ENCODE peak calls at places on chromosomes 12 and 14, in four cellular contexts. One of them, this sample, is unnamed.

GRCh38 chr14:65631040-65631439 is 218.5 kb downstream of the FUT8 start:
- DNase-seq in activated CD4-positive, alpha-beta T cell treated with anti-CD3 and anti-CD28 coated beads, Interleukin-2, amount 50 U/mL, for 24 hours: no peak
- DNase-seq in neural crest cell: no peak
- DNase-seq in aorta: no peak
- DNase-seq in this sample: no peak

GRCh38 chr12:16603265-16603915 is 2.6 kb downstream of the LMO3 start:
- DNase-seq in activated CD4-positive, alpha-beta T cell treated with anti-CD3 and anti-CD28 coated beads, Interleukin-2, amount 50 U/mL, for 24 hours: no peak
- DNase-seq in neural crest cell: no peak
- DNase-seq in aorta: no peak
- DNase-seq in this sample: no peak

GRCh38 chr12:125852116-125852515 is 786.9 kb downstream of the AACS start:
- DNase-seq in activated CD4-positive, alpha-beta T cell treated with anti-CD3 and anti-CD28 coated beads, Interleukin-2, amount 50 U/mL, for 24 hours: no peak
- DNase-seq in neural crest cell: no peak
- DNase-seq in aorta: no peak
- DNase-seq in this sample: no peak

GRCh38 chr12:95623554-95624170 is 72.4 kb upstream of the USP44 start:
- DNase-seq in activated CD4-positive, alpha-beta T cell treated with anti-CD3 and anti-CD28 coated beads, Interleukin-2, amount 50 U/mL, for 24 hours: no peak
- DNase-seq in neural crest cell: peak; percentile 40
- DNase-seq in aorta: peak; percentile 88
- DNase-seq in this sample: peak; percentile 83

GRCh38 chr12:41333988-41334387 is 145.9 kb downstream of the PDZRN4 start:
- DNase-seq in activated CD4-positive, alpha-beta T cell treated with anti-CD3 and anti-CD28 coated beads, Interleukin-2, amount 50 U/mL, for 24 hours: no peak
- DNase-seq in neural crest cell: no peak
- DNase-seq in aorta: no peak
- DNase-seq in this sample: no peak

GRCh38 chr12:89756638-89757321 is 48.1 kb upstream of the ATP2B1 start:
- DNase-seq in activated CD4-positive, alpha-beta T cell treated with anti-CD3 and anti-CD28 coated beads, Interleukin-2, amount 50 U/mL, for 24 hours: peak; percentile 65
- DNase-seq in neural crest cell: no peak
- DNase-seq in aorta: no peak
- DNase-seq in this sample: no peak

GRCh38 chr12:48813464-48814312 is 4.6 kb upstream of the CACNB3 start:
- DNase-seq in activated CD4-positive, alpha-beta T cell treated with anti-CD3 and anti-CD28 coated beads, Interleukin-2, amount 50 U/mL, for 24 hours: no peak
- DNase-seq in neural crest cell: no peak
- DNase-seq in aorta: no peak
- DNase-seq in this sample: no peak

GRCh38 chr12:117501470-117501869 is 140.0 kb upstream of the NOS1 start:
- DNase-seq in activated CD4-positive, alpha-beta T cell treated with anti-CD3 and anti-CD28 coated beads, Interleukin-2, amount 50 U/mL, for 24 hours: no peak
- DNase-seq in neural crest cell: no peak
- DNase-seq in aorta: no peak
- DNase-seq in this sample: peak; percentile 72

GRCh38 chr12:64042901-64043300 is 179.2 kb downstream of the KICS2 start:
- DNase-seq in activated CD4-positive, alpha-beta T cell treated with anti-CD3 and anti-CD28 coated beads, Interleukin-2, amount 50 U/mL, for 24 hours: no peak
- DNase-seq in neural crest cell: no peak
- DNase-seq in aorta: no peak
- DNase-seq in this sample: no peak

GRCh38 chr12:6451348-6452244 is at the start of gene TAPBPL:
- DNase-seq in activated CD4-positive, alpha-beta T cell treated with anti-CD3 and anti-CD28 coated beads, Interleukin-2, amount 50 U/mL, for 24 hours: peak; percentile 81
- DNase-seq in neural crest cell: peak; percentile 44
- DNase-seq in aorta: peak; percentile 90
- DNase-seq in this sample: peak; percentile 91

GRCh38 chr14:21454843-21455550 is 926 bp downstream of the CHD8 start:
- DNase-seq in activated CD4-positive, alpha-beta T cell treated with anti-CD3 and anti-CD28 coated beads, Interleukin-2, amount 50 U/mL, for 24 hours: no peak
- DNase-seq in neural crest cell: no peak
- DNase-seq in aorta: no peak
- DNase-seq in this sample: no peak

GRCh38 chr12:131001493-131001892 is 47.8 kb downstream of the ADGRD1 start:
- DNase-seq in activated CD4-positive, alpha-beta T cell treated with anti-CD3 and anti-CD28 coated beads, Interleukin-2, amount 50 U/mL, for 24 hours: no peak
- DNase-seq in neural crest cell: no peak
- DNase-seq in aorta: no peak
- DNase-seq in this sample: no peak

GRCh38 chr12:34600592-34601462 is 578.5 kb downstream of the ALG10 start:
- DNase-seq in activated CD4-positive, alpha-beta T cell treated with anti-CD3 and anti-CD28 coated beads, Interleukin-2, amount 50 U/mL, for 24 hours: no peak
- DNase-seq in neural crest cell: no peak
- DNase-seq in aorta: peak; percentile 57
- DNase-seq in this sample: no peak

GRCh38 chr14:38948171-38948570 is 154.9 kb downstream of the SEC23A start:
- DNase-seq in activated CD4-positive, alpha-beta T cell treated with anti-CD3 and anti-CD28 coated beads, Interleukin-2, amount 50 U/mL, for 24 hours: no peak
- DNase-seq in neural crest cell: no peak
- DNase-seq in aorta: no peak
- DNase-seq in this sample: no peak

GRCh38 chr14:32657081-32657480 is 281.6 kb upstream of the NPAS3 start:
- DNase-seq in activated CD4-positive, alpha-beta T cell treated with anti-CD3 and anti-CD28 coated beads, Interleukin-2, amount 50 U/mL, for 24 hours: no peak
- DNase-seq in neural crest cell: no peak
- DNase-seq in aorta: no peak
- DNase-seq in this sample: peak; percentile 63

GRCh38 chr14:104202259-104203070 is 64.1 kb downstream of the KIF26A start:
- DNase-seq in activated CD4-positive, alpha-beta T cell treated with anti-CD3 and anti-CD28 coated beads, Interleukin-2, amount 50 U/mL, for 24 hours: no peak
- DNase-seq in neural crest cell: no peak
- DNase-seq in aorta: no peak
- DNase-seq in this sample: no peak

This sample was measured in left lung.